ENCODE peak calls at places on chromosomes 16 and 17, in seven cellular contexts. K is keratinocyte, X is WTC11, V is glutamatergic neuron, B is ovary, Z is OCI-LY7, E is thoracic aorta. N is an unnamed sample.
A peak's percentile ranks its signal among the peaks of the same experiment; 100 is the strongest.

GRCh38 chr16:50338371-50339231 is 30.2 kb downstream of the BRD7 start:
- DNase-seq in K (no peak), X (no peak), V (no peak), B (no peak), Z (no peak), E (no peak), N (no peak)

GRCh38 chr17:21376835-21377690 is 906 bp downstream of the KCNJ12 start:
- DNase-seq in K (no peak), X (peak; percentile 41), V (peak; percentile 62), B (peak; percentile 51), Z (no peak), E (no peak), N (no peak)

GRCh38 chr17:1094591-1094990 is 85.2 kb downstream of the ABR start:
- DNase-seq in K (no peak), X (no peak), V (no peak), B (no peak), Z (no peak), E (no peak), N (no peak)

GRCh38 chr17:32120086-32120485 is 22.2 kb upstream of the RHOT1 start:
- DNase-seq in K (no peak), X (no peak), V (no peak), B (no peak), Z (no peak), E (no peak), N (no peak)

GRCh38 chr16:65975049-65975708 is 391.3 kb upstream of the CDH5 start:
- DNase-seq in K (peak; percentile 17), X (peak; percentile 23), V (no peak), B (no peak), Z (no peak), E (no peak), N (no peak)

GRCh38 chr16:81652798-81653505 is 126.1 kb upstream of the PLCG2 start:
- DNase-seq in K (no peak), X (peak; percentile 38), V (no peak), B (no peak), Z (no peak), E (no peak), N (no peak)

GRCh38 chr16:47467501-47467900 is 6.4 kb downstream of the PHKB start:
- DNase-seq in K (no peak), X (no peak), V (no peak), B (no peak), Z (no peak), E (no peak), N (no peak)

GRCh38 chr16:84358601-84359295 is 9.6 kb upstream of the ATP2C2 start:
- DNase-seq in K (no peak), X (no peak), V (no peak), B (no peak), Z (no peak), E (no peak), N (no peak)

GRCh38 chr17:50557265-50558029 is 3.1 kb upstream of the CACNA1G start:
- DNase-seq in K (no peak), X (no peak), V (no peak), B (no peak), Z (no peak), E (no peak), N (no peak)

GRCh38 chr17:54982399-54982798 is 13.8 kb downstream of the STXBP4 start:
- DNase-seq in K (no peak), X (no peak), V (no peak), B (no peak), Z (no peak), E (peak; percentile 72), N (no peak)

GRCh38 chr17:2691069-2691871 is 20.3 kb downstream of the CLUH start:
- DNase-seq in K (no peak), X (no peak), V (no peak), B (no peak), Z (no peak), E (no peak), N (no peak)

GRCh38 chr16:49780436-49780835 is 75.5 kb downstream of the ZNF423 start:
- DNase-seq in K (no peak), X (no peak), V (no peak), B (no peak), Z (no peak), E (no peak), N (no peak)

GRCh38 chr17:19410875-19411291 is at the start of gene RNF112:
- DNase-seq in K (no peak), X (no peak), V (peak; percentile 59), B (no peak), Z (no peak), E (no peak), N (no peak)

GRCh38 chr16:8853150-8853549 is 15.7 kb downstream of the CARHSP1 start:
- DNase-seq in K (no peak), X (no peak), V (no peak), B (peak; percentile 48), Z (no peak), E (no peak), N (no peak)

GRCh38 chr17:48545022-48545376 is at the start of gene HOXB2:
- DNase-seq in K (no peak), X (no peak), V (peak; percentile 46), B (no peak), Z (no peak), E (no peak), N (no peak)

GRCh38 chr17:14355556-14355955 is 54.7 kb downstream of the HS3ST3B1 start:
- DNase-seq in K (no peak), X (no peak), V (no peak), B (no peak), Z (no peak), E (no peak), N (no peak)

GRCh38 chr17:63834431-63835166 is 7.1 kb upstream of the FTSJ3 start:
- DNase-seq in K (peak; percentile 46), X (peak; percentile 70), V (peak; percentile 59), B (no peak), Z (peak; percentile 87), E (no peak), N (no peak)

GRCh38 chr16:81567987-81568748 is 123.6 kb downstream of the CMIP start:
- DNase-seq in K (no peak), X (no peak), V (no peak), B (peak; percentile 64), Z (no peak), E (no peak), N (no peak)

GRCh38 chr17:55238931-55239297 is 25.8 kb upstream of the HLF start:
- DNase-seq in K (no peak), X (peak; percentile 36), V (peak; percentile 25), B (no peak), Z (no peak), E (no peak), N (no peak)

GRCh38 chr16:12845282-12845681 is 41.6 kb upstream of the CPPED1 start:
- DNase-seq in K (no peak), X (no peak), V (no peak), B (no peak), Z (no peak), E (no peak), N (no peak)

GRCh38 chr17:80961516-80961915 is 30.1 kb upstream of the CHMP6 start:
- DNase-seq in K (no peak), X (no peak), V (no peak), B (peak; percentile 39), Z (no peak), E (no peak), N (no peak)
- TF ChIP-seq CTCF in K (no peak), X (no peak), V (peak; percentile 29), B (no peak), Z (no peak), E (no peak), N (no peak)

GRCh38 chr17:7307686-7308624 is 527 bp downstream of the EIF5A start:
- DNase-seq in K (no peak), X (peak; percentile 50), V (peak; percentile 60), B (peak; percentile 82), Z (peak; percentile 69), E (no peak), N (peak; percentile 35)
- TF ChIP-seq CTCF in K (no peak), X (no peak), V (no peak), B (no peak), Z (no peak), E (peak; percentile 12), N (peak; percentile 27)

GRCh38 chr16:26770547-26770946 is 296.2 kb upstream of the C16orf82 start:
- DNase-seq in K (no peak), X (no peak), V (no peak), B (no peak), Z (no peak), E (no peak), N (no peak)

GRCh38 chr16:26762596-26762995 is 304.1 kb upstream of the C16orf82 start:
- DNase-seq in K (no peak), X (peak; percentile 12), V (no peak), B (no peak), Z (no peak), E (no peak), N (no peak)

DNA sequence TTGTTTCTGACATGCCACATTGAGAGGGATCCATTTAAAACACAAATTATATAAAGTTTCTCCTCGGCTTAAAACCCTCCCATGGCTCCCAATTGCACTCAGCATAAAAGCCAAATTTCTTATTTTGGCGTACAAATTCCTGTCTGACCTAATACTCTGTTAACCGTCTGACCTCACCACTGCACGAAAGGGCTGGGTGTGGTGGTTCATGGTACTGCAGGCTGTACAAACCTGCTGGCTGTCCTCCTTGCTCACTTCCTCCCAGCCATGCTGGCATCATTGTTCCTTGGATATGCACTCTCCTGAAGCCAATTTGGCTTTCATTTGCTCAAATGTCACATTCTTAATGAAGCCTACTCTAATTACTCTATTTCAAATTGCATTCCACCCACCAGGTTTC is 301.6 kb upstream of the C16orf82 start:
- DNase-seq in K (no peak), X (peak; percentile 49), V (peak; percentile 49), B (no peak), Z (peak; percentile 10), E (no peak), N (no peak)
- TF ChIP-seq CTCF in K (peak; percentile 11), X (no peak), V (peak; percentile 78), B (no peak), Z (peak; percentile 53), E (no peak), N (peak; percentile 51)

GRCh38 chr17:40094874-40095273 is 5.5 kb downstream of the NR1D1 start:
- DNase-seq in K (no peak), X (no peak), V (no peak), B (no peak), Z (no peak), E (no peak), N (no peak)

GRCh38 chr17:40093580-40094201 is 6.7 kb downstream of the NR1D1 start:
- DNase-seq in K (no peak), X (no peak), V (no peak), B (no peak), Z (no peak), E (no peak), N (no peak)

GRCh38 chr17:40097087-40097486 is 3.3 kb downstream of the NR1D1 start:
- DNase-seq in K (no peak), X (no peak), V (no peak), B (no peak), Z (no peak), E (no peak), N (no peak)

GRCh38 chr17:40095944-40096791 is 4.2 kb downstream of the NR1D1 start:
- DNase-seq in K (no peak), X (no peak), V (no peak), B (no peak), Z (peak; percentile 77), E (no peak), N (no peak)

DNA sequence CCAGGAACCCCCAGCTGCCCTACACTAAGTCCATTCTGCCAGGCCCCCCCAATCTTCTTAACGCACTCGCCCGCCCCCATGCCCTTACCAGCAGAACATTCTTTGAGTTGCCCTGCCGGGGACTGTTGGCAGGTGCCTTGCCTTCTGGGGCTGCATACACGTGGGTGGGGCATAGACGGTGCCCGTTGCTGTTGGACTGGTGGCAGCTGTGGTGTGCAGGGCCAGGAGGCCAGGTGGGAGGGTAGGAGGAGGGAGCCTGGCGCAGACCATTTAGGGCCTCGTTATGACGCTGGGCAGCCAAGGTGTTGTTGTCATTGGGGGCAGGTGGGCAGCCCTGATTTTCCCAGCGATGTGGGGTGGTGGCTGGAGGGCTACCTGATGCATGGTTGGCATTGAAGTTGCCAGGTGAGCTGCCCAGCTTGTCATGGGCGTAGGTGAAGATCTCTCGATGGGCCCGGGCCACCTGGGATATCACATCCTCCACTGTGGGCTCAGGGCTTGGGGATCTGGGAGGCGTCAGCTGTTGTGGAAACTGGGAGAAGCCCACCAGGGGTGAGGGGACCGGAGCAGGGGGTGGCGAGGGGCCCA is 4.9 kb downstream of the NR1D1 start:
- DNase-seq in K (no peak), X (no peak), V (no peak), B (no peak), Z (no peak), E (no peak), N (no peak)
- TF ChIP-seq CTCF in K (no peak), X (no peak), V (no peak), B (no peak), Z (no peak), E (no peak), N (no peak)

N was measured in progenitor cell of endocrine pancreas.